ENCODE peak calls at places on chromosomes 1 and 21, in four cellular contexts. L, N, D and G are unnamed samples.

GRCh38 chr1:235320521-235321179 is 7.3 kb downstream of the ARID4B start:
- DNase-seq in L (no peak), D (no peak), N (no peak), G (no peak)

GRCh38 chr1:232538224-232538942 is 91.5 kb downstream of the SIPA1L2 start:
- DNase-seq in D (peak), N (no peak), L (peak), G (no peak)

GRCh38 chr1:53172751-53173498 is 23.7 kb upstream of the CPT2 start:
- DNase-seq in D (no peak), L (no peak), N (no peak), G (no peak)

GRCh38 chr1:81635816-81636215 is 164.9 kb upstream of the ADGRL2 start:
- DNase-seq in D (no peak), L (no peak), N (no peak), G (no peak)

GRCh38 chr1:6603424-6603850 is 768 bp upstream of the KLHL21 start:
- DNase-seq in N (no peak), D (peak), L (no peak), G (no peak)

GRCh38 chr1:43781574-43781973 is 74.2 kb downstream of the ST3GAL3 start:
- DNase-seq in L (no peak), N (no peak), D (no peak), G (no peak)

GRCh38 chr1:47675721-47676120 is 237.9 kb downstream of the FOXD2 start:
- DNase-seq in L (no peak), D (peak), N (no peak), G (no peak)

GRCh38 chr1:153588482-153588881 is 22.8 kb upstream of the S100A2 start:
- DNase-seq in L (no peak), N (no peak), D (no peak), G (no peak)

GRCh38 chr1:41545996-41546938 is 61.8 kb upstream of the EDN2 start:
- DNase-seq in L (no peak), D (no peak), N (no peak), G (no peak)

GRCh38 chr1:2208309-2209239 is 14.0 kb upstream of the FAAP20 start:
- DNase-seq in L (no peak), D (no peak), N (no peak), G (peak)

GRCh38 chr1:92587445-92587844 is 100.7 kb upstream of the GFI1 start:
- DNase-seq in N (no peak), D (no peak), L (no peak), G (no peak)

GRCh38 chr1:20498116-20498515 is 9.8 kb downstream of the MUL1 start:
- DNase-seq in N (no peak), D (no peak), L (no peak), G (no peak)

GRCh38 chr21:41437754-41438153 is 11.7 kb downstream of the MX1 start:
- DNase-seq in D (no peak), N (no peak), L (no peak), G (no peak)

GRCh38 chr1:202367200-202367742 is 18.8 kb downstream of the PPP1R12B start:
- DNase-seq in N (no peak), D (no peak), L (no peak), G (no peak)

GRCh38 chr21:42107881-42108553 is 36.9 kb downstream of the UMODL1 start:
- DNase-seq in D (no peak), N (peak), L (no peak), G (peak)

GRCh38 chr21:45226540-45227326 is 61.0 kb downstream of the POFUT2 start:
- DNase-seq in L (no peak), N (no peak), D (no peak), G (no peak)

GRCh38 chr1:215262106-215262505 is 179.6 kb downstream of the KCNK2 start:
- DNase-seq in L (no peak), N (no peak), D (no peak), G (no peak)
- TF ChIP-seq JUND in L (no peak), N (no peak), D (no peak), G (no peak)

DNA sequence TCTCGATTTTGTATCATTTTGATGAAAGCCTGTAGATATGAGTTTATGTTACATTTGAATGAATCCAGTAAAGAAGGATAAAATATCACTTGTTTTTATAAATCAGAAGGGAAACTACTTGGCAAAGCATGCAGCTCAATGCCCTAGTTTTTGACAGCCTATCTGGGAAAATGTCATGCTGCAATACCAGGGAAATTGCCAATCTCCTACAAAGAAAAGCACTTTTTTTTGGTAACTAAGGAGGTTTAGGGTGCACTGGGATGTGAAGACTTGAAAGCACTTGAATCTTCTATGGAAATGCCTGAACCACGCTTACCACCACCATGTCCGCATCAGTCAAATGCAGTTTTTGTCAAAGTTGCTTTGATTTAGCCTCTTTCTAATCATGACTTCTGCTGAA is 446.9 kb upstream of the LRRC7 start:
- DNase-seq in D (no peak), L (no peak), N (no peak), G (no peak)
- TF ChIP-seq JUND in D (no peak), L (no peak), N (no peak), G (no peak)

GRCh38 chr1:156128749-156129682 is 14.5 kb downstream of the LMNA start:
- DNase-seq in L (no peak), D (no peak), N (no peak), G (no peak)
- TF ChIP-seq JUND in L (no peak), D (no peak), N (no peak), G (no peak)

DNA sequence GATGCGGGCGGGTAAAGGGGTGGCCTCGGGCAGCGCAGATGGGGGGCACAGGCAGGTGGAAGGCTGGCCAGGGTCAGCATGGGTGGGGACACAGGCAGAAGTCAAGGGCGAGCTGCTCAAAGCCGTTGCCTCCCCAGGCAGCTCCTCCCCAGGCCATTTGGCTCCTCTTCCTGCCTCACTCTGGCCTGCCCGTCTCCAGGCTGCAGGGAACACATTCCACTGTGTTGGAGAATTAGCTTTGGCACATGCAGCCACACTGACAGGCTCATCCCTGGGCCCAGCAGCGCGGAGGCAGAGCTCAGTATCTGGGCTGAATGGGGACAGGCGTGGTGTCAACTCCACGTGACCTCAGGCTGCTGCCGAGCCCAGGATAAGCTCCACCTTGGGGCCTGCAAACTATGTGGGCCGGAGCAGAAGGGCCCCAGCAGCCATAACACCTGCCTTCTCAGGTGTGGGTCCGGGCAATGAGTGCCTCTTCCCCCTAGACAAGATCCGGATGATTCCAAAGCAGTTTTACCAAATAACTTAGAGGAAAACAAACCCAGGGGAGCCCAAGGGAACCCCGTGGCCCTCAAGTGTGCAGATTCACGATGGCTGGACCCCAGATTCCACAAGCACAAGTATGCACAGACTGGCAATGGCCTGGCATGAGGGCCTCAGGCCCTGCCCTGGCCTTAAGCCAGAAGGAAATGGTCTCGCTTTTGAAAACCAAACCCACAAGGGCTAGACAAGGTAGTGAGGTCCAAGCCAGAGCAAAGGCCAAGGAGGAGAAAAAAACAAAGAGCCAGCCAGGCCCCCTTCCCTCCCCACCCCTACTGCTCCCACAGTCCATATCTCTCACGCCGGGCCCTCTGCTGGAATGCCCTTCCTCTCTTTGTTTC is 40.2 kb downstream of the HSPG2 start:
- DNase-seq in D (no peak), L (no peak), N (peak), G (peak)
- TF ChIP-seq JUND in D (no peak), L (no peak), N (no peak), G (no peak)

GRCh38 chr1:181909010-181909409 is 152.5 kb downstream of the ZNF648 start:
- DNase-seq in N (no peak), D (no peak), L (no peak), G (no peak)
- TF ChIP-seq JUND in N (no peak), D (no peak), L (no peak), G (no peak)

DNA sequence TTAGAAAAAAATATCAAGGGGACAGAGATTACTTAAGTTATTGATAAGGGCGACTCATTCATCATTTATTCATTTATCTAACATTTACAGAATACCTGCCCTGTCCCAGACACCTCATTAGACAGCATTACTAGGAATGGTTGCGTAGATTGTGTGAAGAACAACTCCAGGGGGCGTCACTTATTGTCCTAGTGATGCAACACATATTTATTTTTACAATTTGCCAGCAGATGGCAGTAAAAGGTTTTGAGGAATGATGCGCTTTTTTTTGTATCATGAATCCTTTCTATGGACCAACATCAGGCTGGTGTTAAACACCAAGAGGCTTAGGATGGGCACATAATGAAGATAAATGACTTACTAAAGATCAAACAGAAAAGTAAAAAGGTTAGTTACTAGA is 5.5 kb downstream of the NCAM2 start:
- DNase-seq in D (no peak), N (peak), L (peak), G (peak)
- TF ChIP-seq JUND in D (peak), N (peak), L (no peak), G (no peak)